ENCODE peak calls at places on chromosome 11, in ten cellular contexts. E is aorta; U is body of pancreas; I is breast epithelium; M is tibial nerve; V is CD8-positive, alpha-beta T cell; F is cardiac muscle cell; D is heart right ventricle; C is pancreas; N is uterus. P is an unnamed sample.
A peak's percentile ranks its signal among the peaks of the same experiment; 100 is the strongest.

GRCh38 chr11:114273890-114274635 is 22.1 kb upstream of the NNMT start:
- DNase-seq in F (no peak), M (no peak), U (no peak), V (no peak), D (no peak), C (no peak), E (no peak), I (no peak), N (no peak), P (peak; percentile 89)

GRCh38 chr11:82790723-82791487 is 57.2 kb upstream of the FAM181B start:
- DNase-seq in D (peak; percentile 4), E (no peak), C (no peak), V (no peak), F (peak; percentile 10), U (no peak), M (no peak), N (no peak), I (no peak), P (no peak)

GRCh38 chr11:71451596-71452353 is 1.2 kb upstream of the NADSYN1 start:
- DNase-seq in C (no peak), V (no peak), F (no peak), D (no peak), U (peak; percentile 50), E (peak; percentile 52), N (no peak), M (no peak), I (no peak), P (no peak)

GRCh38 chr11:102914238-102915043 is 39.7 kb upstream of the MMP12 start:
- DNase-seq in V (no peak), M (peak; percentile 27), N (peak; percentile 14), I (no peak), F (peak; percentile 59), C (no peak), D (no peak), U (peak; percentile 15), E (no peak), P (no peak)

GRCh38 chr11:133790995-133791394 is 54.3 kb downstream of the SPATA19 start:
- DNase-seq in F (no peak), M (no peak), C (no peak), U (no peak), E (no peak), V (no peak), D (no peak), I (no peak), N (no peak), P (peak; percentile 77)

GRCh38 chr11:115462004-115462541 is 42.1 kb downstream of the CADM1 start:
- DNase-seq in N (no peak), U (peak; percentile 16), M (no peak), D (no peak), F (no peak), E (no peak), I (no peak), V (no peak), C (no peak), P (no peak)

GRCh38 chr11:21811572-21811971 is 381.3 kb upstream of the ANO5 start:
- DNase-seq in I (no peak), D (no peak), U (no peak), M (no peak), E (no peak), N (no peak), C (no peak), F (no peak), V (no peak), P (no peak)

GRCh38 chr11:46570790-46571398 is 22.9 kb downstream of the AMBRA1 start:
- DNase-seq in V (no peak), I (no peak), U (no peak), N (no peak), C (no peak), E (no peak), M (no peak), F (no peak), D (no peak), P (no peak)

GRCh38 chr11:122248130-122248529 is 132.1 kb upstream of the BLID start:
- DNase-seq in M (no peak), C (peak; percentile 54), V (no peak), D (no peak), F (no peak), U (peak; percentile 71), N (no peak), I (no peak), E (no peak), P (no peak)

GRCh38 chr11:83299681-83300080 is 13.5 kb upstream of the CCDC90B start:
- DNase-seq in U (no peak), N (no peak), C (no peak), M (no peak), E (no peak), D (no peak), V (no peak), F (no peak), I (no peak), P (no peak)

GRCh38 chr11:92383430-92383829 is 158.8 kb downstream of the FAT3 start:
- DNase-seq in I (no peak), M (no peak), D (no peak), F (peak; percentile 13), U (no peak), C (no peak), E (no peak), V (no peak), N (no peak), P (no peak)

GRCh38 chr11:46901156-46901555 is 17.2 kb downstream of the LRP4 start:
- DNase-seq in I (no peak), M (no peak), U (no peak), C (no peak), F (no peak), V (no peak), E (no peak), N (no peak), D (no peak), P (no peak)

GRCh38 chr11:64035581-64035980 is at the start of gene FLRT1:
- DNase-seq in D (no peak), N (no peak), M (no peak), F (no peak), C (peak; percentile 47), U (no peak), E (no peak), V (no peak), I (no peak), P (no peak)
- H3K27ac ChIP-seq in D (peak within 1 kb of the TSS; percentile 41), N (peak within 1 kb of the TSS; percentile 61), M (peak within 1 kb of the TSS; percentile 54), F (no peak within 1 kb of the TSS), C (no peak within 1 kb of the TSS), U (no peak within 1 kb of the TSS), E (no peak within 1 kb of the TSS), V (no peak within 1 kb of the TSS), I (no peak within 1 kb of the TSS), P (peak within 1 kb of the TSS; percentile 47)

GRCh38 chr11:17477084-17477333 is 364 bp upstream of the ABCC8 start:
- DNase-seq in I (no peak), M (no peak), C (no peak), N (no peak), E (no peak), V (no peak), U (no peak), D (no peak), F (no peak), P (no peak)
- H3K27me3 ChIP-seq in I (peaks cover 33% of the 10 kb centered on the region), M (peaks cover 52% of the 10 kb centered on the region), C (no peaks in the 10 kb centered on the region), N (peaks cover 10% of the 10 kb centered on the region), E (peaks cover 2% of the 10 kb centered on the region), V (no peaks in the 10 kb centered on the region), U (peaks cover 7% of the 10 kb centered on the region), D (peaks cover 51% of the 10 kb centered on the region), F (peaks cover 57% of the 10 kb centered on the region), P (peaks cover 10% of the 10 kb centered on the region)

GRCh38 chr11:57597461-57597892 is at the start of gene SERPING1:
- DNase-seq in N (peak; percentile 91), F (peak; percentile 77), I (peak; percentile 70), V (no peak), U (peak; percentile 61), D (peak; percentile 76), C (peak; percentile 44), E (peak; percentile 89), M (peak; percentile 83), P (peak; percentile 97)

GRCh38 chr11:57599381-57599780 is 1.9 kb downstream of the SERPING1 start:
- DNase-seq in U (no peak), N (no peak), E (no peak), C (no peak), F (peak; percentile 9), D (no peak), M (no peak), I (no peak), V (no peak), P (no peak)

GRCh38 chr11:57597971-57598830 is 716 bp downstream of the SERPING1 start:
- DNase-seq in F (peak; percentile 88), C (peak; percentile 78), E (peak; percentile 91), N (peak; percentile 91), U (peak; percentile 66), V (no peak), M (peak; percentile 73), D (peak; percentile 87), I (peak; percentile 72), P (no peak)

GRCh38 chr11:57598831-57599155 is 1.3 kb downstream of the SERPING1 start:
- DNase-seq in M (no peak), E (no peak), N (peak; percentile 51), C (no peak), D (no peak), I (no peak), F (peak; percentile 47), V (no peak), U (no peak), P (no peak)

DNA sequence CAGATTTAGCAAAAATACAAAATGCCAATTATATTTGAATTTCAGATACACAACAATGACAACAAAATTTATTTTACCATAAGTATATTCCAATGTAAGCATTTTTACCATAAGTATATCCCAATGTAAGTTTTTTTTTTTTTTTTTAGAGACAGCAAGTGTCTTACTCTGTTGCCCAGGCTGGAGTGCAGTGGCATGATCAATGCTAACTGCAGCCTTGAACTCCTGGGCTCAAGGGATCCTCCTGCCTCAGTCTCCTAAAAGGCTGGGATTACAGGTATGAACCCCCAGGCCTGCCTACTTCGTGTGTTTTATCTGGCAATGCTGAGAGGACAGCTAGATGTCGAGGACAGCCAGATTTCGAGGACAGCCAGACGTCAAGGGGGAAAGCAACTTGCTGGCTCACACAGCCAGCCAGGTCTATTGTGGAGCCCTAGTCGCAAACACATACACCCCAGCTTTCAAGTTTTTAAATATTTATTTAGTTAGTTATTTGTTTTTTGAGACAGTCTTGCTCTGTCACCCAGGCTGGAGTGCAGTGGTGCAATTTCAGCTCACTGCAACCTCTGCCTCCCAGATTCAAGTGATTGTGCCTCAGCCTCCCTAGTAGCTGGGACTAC is 1.1 kb upstream of the SERPING1 start:
- DNase-seq in E (no peak), N (no peak), D (no peak), F (no peak), C (no peak), I (no peak), V (no peak), M (no peak), U (no peak), P (no peak)
- H3K27ac ChIP-seq in E (peak overlapping the region; percentile 99), N (peak overlapping the region; percentile 99), D (peak overlapping the region; percentile 95), F (peak overlapping the region; percentile 29), C (peak overlapping the region; percentile 85), I (no peak overlapping the region), V (no peak overlapping the region), M (peak overlapping the region; percentile 88), U (peak overlapping the region; percentile 89), P (peak overlapping the region; percentile 86)

DNA sequence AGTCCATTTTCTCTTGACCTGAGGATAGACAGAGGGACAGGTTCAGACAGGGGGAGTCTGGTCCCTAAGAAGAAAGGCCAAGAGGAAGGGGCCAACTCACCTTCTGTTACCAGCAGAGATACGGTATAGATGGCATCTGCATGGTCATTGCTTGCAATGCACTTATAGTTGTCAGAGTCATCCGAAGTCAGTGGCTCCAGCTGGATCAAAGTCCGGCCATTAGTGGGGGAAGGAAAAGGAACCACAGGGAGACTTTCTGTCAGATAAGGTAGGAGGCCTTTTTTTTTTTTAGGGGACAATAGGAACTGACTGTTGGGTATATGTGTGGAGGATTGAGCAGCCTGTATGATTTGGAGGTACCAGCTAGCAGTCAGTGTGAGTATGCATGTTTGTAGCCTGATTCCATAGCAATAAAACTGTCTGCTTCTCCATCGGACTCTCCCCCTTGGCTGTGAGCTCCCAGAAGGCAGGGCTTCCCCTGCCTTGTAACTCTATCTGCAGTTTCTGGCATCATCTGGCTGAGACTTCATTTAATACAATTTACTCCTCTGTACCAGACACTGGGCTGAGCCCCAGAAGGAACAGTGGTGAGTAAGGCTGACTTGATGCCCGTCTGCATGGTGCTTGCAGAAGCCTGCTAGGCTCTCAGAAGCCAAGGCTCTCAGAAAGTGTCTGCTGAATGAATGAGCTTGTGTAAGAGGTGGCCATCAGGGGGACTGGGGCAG is 5.7 kb downstream of the IGSF22 start:
- DNase-seq in V (no peak), D (no peak), F (peak; percentile 13), M (no peak), C (no peak), I (no peak), N (peak; percentile 28), U (no peak), E (no peak), P (no peak)
- H3K27me3 ChIP-seq in V (no peaks in the 10 kb centered on the region), D (no peaks in the 10 kb centered on the region), F (no peaks in the 10 kb centered on the region), M (no peaks in the 10 kb centered on the region), C (no peaks in the 10 kb centered on the region), I (no peaks in the 10 kb centered on the region), N (no peaks in the 10 kb centered on the region), U (no peaks in the 10 kb centered on the region), E (no peaks in the 10 kb centered on the region), P (no peaks in the 10 kb centered on the region)